ENCODE peak calls at places on chromosomes 1 and 21, in five cellular contexts. B is body of pancreas, H is sigmoid colon, R is suprapubic skin, T is K562. P is an unnamed sample.
A peak's percentile ranks its signal among the peaks of the same experiment; 100 is the strongest.

GRCh38 chr21:29365636-29366305 is 67.0 kb downstream of the BACH1 start:
- DNase-seq in H (no peak), T (no peak), R (no peak), B (no peak), P (no peak)

GRCh38 chr1:38045431-38046332 is 911 bp downstream of the POU3F1 start:
- DNase-seq in H (no peak), T (no peak), R (no peak), B (peak; percentile 27), P (no peak)

GRCh38 chr1:29497395-29498125 is 261.2 kb downstream of the PTPRU start:
- DNase-seq in T (no peak), B (no peak), R (peak; percentile 70), H (peak; percentile 58), P (no peak)

GRCh38 chr1:235835226-235835625 is 31.5 kb downstream of the LYST start:
- DNase-seq in B (peak; percentile 47), H (peak; percentile 80), R (no peak), T (no peak), P (peak; percentile 67)

GRCh38 chr1:217524787-217525520 is 105.9 kb downstream of the GPATCH2 start:
- DNase-seq in R (no peak), H (no peak), T (no peak), B (no peak), P (no peak)

GRCh38 chr1:190479028-190479427 is 1.4 kb upstream of the BRINP3 start:
- DNase-seq in R (no peak), H (no peak), T (no peak), B (no peak), P (no peak)

GRCh38 chr1:25198731-25199231 is 33.5 kb downstream of the SYF2 start:
- DNase-seq in H (no peak), T (peak; percentile 23), B (peak; percentile 22), R (no peak), P (no peak)

GRCh38 chr21:38493549-38494253 is 4.6 kb downstream of the ERG start:
- DNase-seq in R (no peak), T (no peak), H (no peak), B (no peak), P (no peak)

GRCh38 chr1:160625725-160626498 is 20.9 kb downstream of the SLAMF1 start:
- DNase-seq in T (peak; percentile 37), B (no peak), H (no peak), R (no peak), P (no peak)

GRCh38 chr1:167297222-167298214 is 76.8 kb downstream of the POU2F1 start:
- DNase-seq in T (no peak), B (peak; percentile 44), H (no peak), R (no peak), P (no peak)

GRCh38 chr1:197838836-197839235 is 63.6 kb upstream of the DENND1B start:
- DNase-seq in R (no peak), H (no peak), B (no peak), T (peak; percentile 24), P (no peak)

GRCh38 chr1:56284933-56285332 is 294.4 kb downstream of the PLPP3 start:
- DNase-seq in T (no peak), R (no peak), H (peak; percentile 68), B (peak; percentile 12), P (no peak)

GRCh38 chr1:112675728-112676381 is 1.4 kb downstream of the MOV10 start:
- DNase-seq in R (no peak), H (no peak), T (no peak), B (no peak), P (no peak)

GRCh38 chr1:235069577-235070563 is 58.8 kb downstream of the TOMM20 start:
- DNase-seq in B (peak; percentile 93), H (peak; percentile 78), T (no peak), R (peak; percentile 89), P (no peak)

GRCh38 chr1:54407957-54408700 is 1.9 kb upstream of the SSBP3 start:
- DNase-seq in H (no peak), B (no peak), T (peak; percentile 89), R (no peak), P (peak; percentile 51)

GRCh38 chr1:175673236-175674150 is 69.9 kb downstream of the TNR start:
- DNase-seq in B (no peak), H (no peak), T (no peak), R (no peak), P (no peak)

GRCh38 chr1:177873238-177873637 is 96.6 kb downstream of the SEC16B start:
- DNase-seq in B (no peak), R (no peak), H (no peak), T (no peak), P (no peak)

GRCh38 chr1:24347159-24347931 is 28.2 kb downstream of the GRHL3 start:
- DNase-seq in H (no peak), T (no peak), B (no peak), R (no peak), P (no peak)

GRCh38 chr1:221392453-221392852 is 349.4 kb downstream of the DUSP10 start:
- DNase-seq in R (no peak), H (peak; percentile 74), B (no peak), T (no peak), P (no peak)

GRCh38 chr1:184296466-184297243 is 90.2 kb upstream of the C1orf21 start:
- DNase-seq in H (peak; percentile 96), R (peak; percentile 88), B (peak; percentile 88), T (peak; percentile 20), P (peak; percentile 85)

GRCh38 chr1:65104854-65105540 is 43.0 kb upstream of the AK4 start:
- DNase-seq in T (no peak), R (no peak), B (no peak), H (no peak), P (no peak)

GRCh38 chr1:184982002-184982954 is 8.0 kb upstream of the NIBAN1 start:
- DNase-seq in H (peak; percentile 91), B (peak; percentile 82), T (peak; percentile 88), R (peak; percentile 89), P (peak; percentile 54)

GRCh38 chr1:59043796-59044195 is 253.1 kb upstream of the FGGY start:
- DNase-seq in R (peak; percentile 84), B (peak; percentile 31), T (peak; percentile 83), H (peak; percentile 93), P (peak; percentile 56)

GRCh38 chr21:38386967-38387366 is 111.3 kb downstream of the ERG start:
- DNase-seq in R (no peak), H (no peak), T (no peak), B (no peak), P (no peak)

GRCh38 chr1:226085675-226086074 is 23.2 kb downstream of the H3-3A start:
- DNase-seq in T (no peak), H (no peak), R (no peak), B (no peak), P (no peak)

GRCh38 chr1:193905288-193906085 is 719.1 kb upstream of the B3GALT2 start:
- DNase-seq in R (no peak), B (no peak), H (no peak), T (no peak), P (no peak)

GRCh38 chr1:227729144-227729880 is 5.8 kb downstream of the JMJD4 start:
- DNase-seq in R (no peak), B (no peak), T (peak; percentile 57), H (no peak), P (peak; percentile 44)

GRCh38 chr1:20981903-20982695 is 194.6 kb downstream of the EIF4G3 start:
- DNase-seq in H (no peak), T (peak; percentile 34), R (no peak), B (no peak), P (no peak)

GRCh38 chr21:42107881-42108553 is 36.9 kb downstream of the UMODL1 start:
- DNase-seq in B (peak; percentile 63), T (peak; percentile 70), R (no peak), H (no peak), P (peak; percentile 29)

GRCh38 chr21:45291613-45292398 is 4.1 kb upstream of the POFUT2 start:
- DNase-seq in R (peak; percentile 72), H (peak; percentile 74), B (peak; percentile 22), T (no peak), P (peak; percentile 73)

GRCh38 chr1:36665478-36666080 is 182.9 kb upstream of the CSF3R start:
- DNase-seq in H (no peak), R (no peak), B (no peak), T (no peak), P (no peak)

GRCh38 chr1:245485996-245486395 is 331.2 kb downstream of the KIF26B start:
- DNase-seq in B (no peak), T (no peak), R (no peak), H (no peak), P (no peak)

GRCh38 chr1:210464519-210465039 is 135.9 kb downstream of the HHAT start:
- DNase-seq in R (no peak), T (no peak), H (no peak), B (no peak), P (no peak)

GRCh38 chr1:187275346-187275745 is 446.6 kb downstream of the PLA2G4A start:
- DNase-seq in R (no peak), H (no peak), B (no peak), T (no peak), P (no peak)

GRCh38 chr1:221137668-221138067 is 258.4 kb downstream of the HLX start:
- DNase-seq in B (no peak), H (no peak), R (no peak), T (no peak), P (no peak)

GRCh38 chr1:109185990-109186703 is 27.6 kb upstream of the SARS1 start:
- DNase-seq in T (peak; percentile 71), H (no peak), R (no peak), B (no peak), P (no peak)

GRCh38 chr1:113809651-113810602 is 2.3 kb downstream of the RSBN1 start:
- DNase-seq in B (no peak), H (no peak), T (peak; percentile 23), R (no peak), P (no peak)
- TF ChIP-seq POLR2A in B (no peak), H (no peak), T (no peak), R (no peak), P (no peak)

GRCh38 chr1:39561321-39561720 is 15.3 kb downstream of the PABPC4 start:
- DNase-seq in T (no peak), H (no peak), R (no peak), B (no peak), P (no peak)
- H3K36me3 ChIP-seq in T (peaks cover 70% of the 10 kb centered on the region), H (peaks cover 58% of the 10 kb centered on the region), R (peaks cover 68% of the 10 kb centered on the region), B (peaks cover 44% of the 10 kb centered on the region), P (no peaks in the 10 kb centered on the region)

DNA sequence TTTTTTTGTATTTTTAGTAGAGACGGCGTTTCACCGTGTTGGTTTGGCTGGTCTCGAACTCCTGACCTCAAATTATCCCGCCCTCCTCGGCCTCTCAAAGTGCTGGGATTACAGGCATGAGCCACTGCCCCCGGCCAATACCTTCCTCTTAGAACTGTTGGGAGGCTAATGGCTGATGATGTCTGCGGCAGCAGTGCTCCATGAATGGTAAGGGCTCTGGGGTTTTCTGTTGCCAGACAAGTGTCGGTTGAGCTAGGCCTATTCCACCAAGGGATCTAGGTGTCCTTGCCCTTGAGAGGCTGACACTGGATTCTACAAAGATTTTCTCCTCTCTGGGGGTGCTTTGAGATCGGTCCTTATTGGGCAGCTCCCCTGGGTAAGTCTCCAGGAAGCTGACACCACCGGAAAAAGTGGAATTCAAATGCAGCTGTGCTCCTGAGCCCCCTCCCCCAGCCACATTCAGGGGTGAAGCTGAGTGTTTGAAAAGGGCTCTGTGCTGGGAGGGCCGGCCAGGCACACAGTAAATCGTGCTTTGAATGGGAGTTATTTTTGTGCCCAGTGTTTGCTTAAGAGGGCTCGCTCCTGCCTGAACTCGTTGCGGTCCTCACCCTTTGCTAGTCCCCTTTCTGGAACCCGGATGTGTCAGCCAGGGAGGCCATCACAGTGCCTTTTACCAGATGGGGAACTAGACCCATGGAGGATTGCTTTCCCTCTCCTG is 5.2 kb downstream of the SOX13 start:
- DNase-seq in T (no peak), B (no peak), R (no peak), H (no peak), P (no peak)
- TF ChIP-seq POLR2A in T (no peak), B (no peak), R (no peak), H (no peak), P (no peak)

GRCh38 chr1:111179968-111180533 is 20.4 kb downstream of the DENND2D start:
- DNase-seq in T (no peak), B (no peak), R (no peak), H (no peak), P (no peak)
- H3K36me3 ChIP-seq in T (peaks cover 69% of the 10 kb centered on the region), B (peaks cover 4% of the 10 kb centered on the region), R (peaks cover 30% of the 10 kb centered on the region), H (peaks cover 12% of the 10 kb centered on the region), P (no peaks in the 10 kb centered on the region)

P was measured in ovary.